ENCODE peak calls at places on chromosomes 3 and 15, in four cellular contexts. G, H, U and X are unnamed samples.

GRCh38 chr3:151788401-151788800 is 25.5 kb upstream of the AADAC start:
- DNase-seq in G (no peak), H (no peak), U (no peak), X (no peak)

GRCh38 chr3:188298585-188298984 is 144.6 kb downstream of the LPP start:
- DNase-seq in G (peak; percentile 31), H (no peak), U (no peak), X (no peak)

GRCh38 chr15:70196314-70197291 is 98.9 kb upstream of the TLE3 start:
- DNase-seq in G (peak; percentile 18), H (peak; percentile 97), U (no peak), X (peak; percentile 89)

GRCh38 chr3:5047764-5048163 is 68.5 kb downstream of the BHLHE40 start:
- DNase-seq in G (no peak), H (no peak), U (no peak), X (no peak)

GRCh38 chr15:84752700-84753099 is 4.3 kb downstream of the ZNF592 start:
- DNase-seq in G (no peak), H (peak; percentile 13), U (peak; percentile 38), X (no peak)

GRCh38 chr15:45660231-45660979 is 25.6 kb downstream of the SQOR start:
- DNase-seq in G (no peak), H (no peak), U (peak; percentile 31), X (no peak)

GRCh38 chr3:12924437-12924836 is 83.1 kb upstream of the RPL32 start:
- DNase-seq in G (no peak), H (no peak), U (no peak), X (no peak)

GRCh38 chr3:66138336-66139234 is 82.2 kb upstream of the SLC25A26 start:
- DNase-seq in G (peak; percentile 37), H (peak; percentile 81), U (peak; percentile 59), X (peak; percentile 23)

GRCh38 chr15:48602358-48603122 is 43.0 kb downstream of the FBN1 start:
- DNase-seq in G (no peak), H (peak; percentile 90), U (peak; percentile 67), X (no peak)

GRCh38 chr15:26667222-26667988 is 105.5 kb downstream of the GABRB3 start:
- DNase-seq in G (no peak), H (no peak), U (no peak), X (no peak)

GRCh38 chr3:52724511-52724910 is 18.6 kb downstream of the SPCS1 start:
- DNase-seq in G (no peak), H (no peak), U (no peak), X (no peak)

GRCh38 chr3:9615003-9615628 is 34.2 kb upstream of the MTMR14 start:
- DNase-seq in G (no peak), H (no peak), U (no peak), X (no peak)

GRCh38 chr15:90664650-90665287 is 52.4 kb upstream of the BLM start:
- DNase-seq in G (no peak), H (peak; percentile 61), U (no peak), X (peak; percentile 33)

GRCh38 chr15:30870681-30871080 is 33.0 kb upstream of the FAN1 start:
- DNase-seq in G (no peak), H (no peak), U (no peak), X (no peak)

GRCh38 chr15:65355173-65355982 is 22.4 kb downstream of the IGDCC3 start:
- DNase-seq in G (no peak), H (no peak), U (no peak), X (peak; percentile 31)

GRCh38 chr15:38068600-38068999 is 134.2 kb downstream of the TMCO5A start:
- DNase-seq in G (no peak), H (no peak), U (no peak), X (no peak)

GRCh38 chr15:94375997-94376396 is 144.6 kb downstream of the MCTP2 start:
- DNase-seq in G (peak; percentile 18), H (no peak), U (no peak), X (peak; percentile 13)

GRCh38 chr3:47455806-47456452 is 19.8 kb downstream of the SCAP start:
- DNase-seq in G (no peak), H (peak; percentile 64), U (no peak), X (no peak)

GRCh38 chr15:74307827-74308642 is 59.4 kb downstream of the CYP11A1 start:
- DNase-seq in G (peak; percentile 89), H (peak; percentile 77), U (peak; percentile 47), X (peak; percentile 77)

GRCh38 chr15:63610209-63610841 is 13.1 kb downstream of the FBXL22 start:
- DNase-seq in G (peak; percentile 63), H (peak; percentile 82), U (peak; percentile 84), X (peak; percentile 61)

GRCh38 chr15:52146261-52146660 is 33.7 kb upstream of the BCL2L10 start:
- DNase-seq in G (no peak), H (no peak), U (no peak), X (no peak)

GRCh38 chr3:174640932-174641331 is 218.2 kb upstream of the NAALADL2 start:
- DNase-seq in G (no peak), H (no peak), U (no peak), X (no peak)

GRCh38 chr15:81054236-81054635 is 53.5 kb downstream of the TLNRD1 start:
- DNase-seq in G (no peak), H (peak; percentile 33), U (peak; percentile 82), X (no peak)

GRCh38 chr3:37227870-37228549 is 53.6 kb upstream of the LRRFIP2 start:
- DNase-seq in G (no peak), H (no peak), U (no peak), X (no peak)

GRCh38 chr3:127473244-127474024 is 117.1 kb downstream of the TPRA1 start:
- DNase-seq in G (peak; percentile 36), H (no peak), U (no peak), X (peak; percentile 40)

GRCh38 chr15:78051622-78052405 is 25.7 kb downstream of the TBC1D2B start:
- DNase-seq in G (no peak), H (peak; percentile 65), U (no peak), X (no peak)